ENCODE peak calls at places on chromosomes 16 and 17, in six cellular contexts. X, Z, J, K, G and M are unnamed samples.

GRCh38 chr17:74646231-74646630 is 22.7 kb upstream of the CD300E start:
- DNase-seq in J (peak), Z (no peak), X (peak), K (no peak), G (no peak), M (peak)

GRCh38 chr16:22092143-22092933 is at the start of gene VWA3A:
- DNase-seq in X (peak), J (no peak), K (no peak), G (no peak), Z (peak), M (peak)

GRCh38 chr17:65312718-65313382 is 175.7 kb downstream of the RGS9 start:
- DNase-seq in Z (no peak), J (no peak), G (no peak), X (no peak), K (no peak), M (no peak)

GRCh38 chr16:67336646-67337045 is 10.0 kb downstream of the LRRC36 start:
- DNase-seq in G (no peak), K (no peak), X (peak), Z (no peak), J (no peak), M (no peak)

GRCh38 chr17:57662644-57663308 is 82.3 kb downstream of the CCDC182 start:
- DNase-seq in X (peak), G (peak), Z (peak), K (peak), J (peak), M (peak)

GRCh38 chr16:21274172-21274726 is 3.8 kb downstream of the CRYM start:
- DNase-seq in K (no peak), Z (no peak), X (no peak), J (no peak), G (no peak), M (no peak)

GRCh38 chr16:61274211-61274610 is 762.0 kb downstream of the CDH8 start:
- DNase-seq in Z (no peak), G (no peak), J (no peak), X (no peak), K (no peak), M (no peak)

GRCh38 chr17:40502716-40503115 is 1.3 kb upstream of the TNS4 start:
- DNase-seq in J (no peak), G (no peak), X (no peak), K (no peak), Z (no peak), M (no peak)

GRCh38 chr17:59357219-59357699 is 25.8 kb downstream of the YPEL2 start:
- DNase-seq in G (no peak), Z (no peak), K (no peak), J (no peak), X (peak), M (peak)

GRCh38 chr17:64152428-64153125 is 22.6 kb upstream of the ERN1 start:
- DNase-seq in J (no peak), G (no peak), K (no peak), Z (no peak), X (no peak), M (no peak)

GRCh38 chr17:82317394-82318168 is at the start of gene CD7:
- DNase-seq in G (no peak), Z (no peak), J (no peak), X (no peak), K (no peak), M (no peak)

GRCh38 chr17:38451840-38452529 is 23.7 kb downstream of the ARHGAP23 start:
- DNase-seq in K (peak), Z (no peak), G (no peak), J (peak), X (peak), M (peak)

GRCh38 chr17:18933102-18934058 is 18.6 kb upstream of the SLC5A10 start:
- DNase-seq in J (no peak), K (no peak), Z (no peak), X (no peak), G (no peak), M (no peak)

GRCh38 chr17:77286641-77287431 is 146.1 kb downstream of the SEC14L1 start:
- DNase-seq in Z (peak), X (peak), J (no peak), G (peak), K (peak), M (peak)

GRCh38 chr16:15401972-15402371 is 6.4 kb downstream of the MPV17L start:
- DNase-seq in K (no peak), G (no peak), J (no peak), Z (no peak), X (no peak), M (no peak)

GRCh38 chr17:72597354-72598087 is 476.7 kb downstream of the SOX9 start:
- DNase-seq in Z (no peak), X (no peak), J (no peak), G (no peak), K (no peak), M (no peak)

GRCh38 chr17:81325057-81325973 is 30.2 kb upstream of the SLC38A10 start:
- DNase-seq in J (no peak), Z (no peak), G (no peak), K (no peak), X (no peak), M (no peak)

GRCh38 chr17:7043544-7044268 is at the start of gene SLC16A11:
- DNase-seq in Z (no peak), K (peak), X (peak), J (peak), G (peak), M (peak)

GRCh38 chr16:84511180-84511800 is 6.8 kb upstream of the MEAK7 start:
- DNase-seq in X (peak), G (peak), K (peak), J (peak), Z (peak), M (peak)

GRCh38 chr16:14965328-14965727 is 9.5 kb upstream of the PDXDC1 start:
- DNase-seq in Z (no peak), X (no peak), J (no peak), K (no peak), G (no peak), M (no peak)

GRCh38 chr16:61471737-61472136 is 564.5 kb downstream of the CDH8 start:
- DNase-seq in K (no peak), J (no peak), Z (no peak), X (no peak), G (no peak), M (no peak)

GRCh38 chr16:72099377-72099818 is 5.8 kb downstream of the DHX38 start:
- DNase-seq in Z (peak), X (peak), K (no peak), J (peak), G (peak), M (peak)

GRCh38 chr17:2247005-2247404 is 56.6 kb downstream of the SMG6 start:
- DNase-seq in Z (no peak), X (no peak), J (no peak), K (no peak), G (no peak), M (no peak)

GRCh38 chr17:7587831-7588230 is 2.1 kb downstream of the SOX15 start:
- DNase-seq in Z (no peak), K (no peak), G (no peak), X (peak), J (no peak), M (no peak)

DNA sequence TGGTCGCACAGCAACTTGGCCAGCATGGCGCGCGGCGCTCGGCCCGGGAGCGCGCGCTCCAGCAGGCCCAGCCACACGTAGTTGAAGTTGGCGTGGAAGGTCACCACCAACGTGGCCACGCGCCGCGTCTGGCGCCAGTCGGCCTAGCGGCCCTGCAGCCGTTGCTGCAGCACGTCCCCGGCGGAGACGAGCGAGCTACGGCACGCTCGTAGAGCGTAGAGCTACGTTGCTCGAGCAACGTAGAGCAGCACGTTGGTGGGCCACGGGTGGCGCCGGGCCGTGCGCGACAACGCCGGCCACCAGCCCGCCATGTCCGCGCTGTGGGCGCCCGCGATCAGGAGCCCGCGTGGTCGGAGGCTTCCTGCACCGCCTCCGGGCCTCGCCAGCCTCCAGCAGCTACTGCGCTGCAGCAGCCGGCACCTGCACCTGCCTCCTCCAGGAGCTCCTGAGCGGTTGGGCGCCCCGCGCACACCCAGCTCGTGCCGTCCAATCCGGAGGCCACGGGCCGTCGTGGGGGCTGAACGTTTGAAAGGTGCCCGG is 13.4 kb upstream of the SULT1A1 start:
- DNase-seq in X (no peak), Z (peak), K (peak), J (peak), G (peak), M (no peak)
- H3K4me3 ChIP-seq in X (no peak), Z (peak), K (peak), J (peak), G (peak), M (no peak)

GRCh38 chr17:76137351-76138233 is 3.5 kb downstream of the FOXJ1 start:
- DNase-seq in Z (no peak), X (no peak), K (no peak), G (no peak), J (no peak), M (no peak)
- H3K4me3 ChIP-seq in Z (no peak), X (no peak), K (no peak), G (no peak), J (no peak), M (no peak)

DNA sequence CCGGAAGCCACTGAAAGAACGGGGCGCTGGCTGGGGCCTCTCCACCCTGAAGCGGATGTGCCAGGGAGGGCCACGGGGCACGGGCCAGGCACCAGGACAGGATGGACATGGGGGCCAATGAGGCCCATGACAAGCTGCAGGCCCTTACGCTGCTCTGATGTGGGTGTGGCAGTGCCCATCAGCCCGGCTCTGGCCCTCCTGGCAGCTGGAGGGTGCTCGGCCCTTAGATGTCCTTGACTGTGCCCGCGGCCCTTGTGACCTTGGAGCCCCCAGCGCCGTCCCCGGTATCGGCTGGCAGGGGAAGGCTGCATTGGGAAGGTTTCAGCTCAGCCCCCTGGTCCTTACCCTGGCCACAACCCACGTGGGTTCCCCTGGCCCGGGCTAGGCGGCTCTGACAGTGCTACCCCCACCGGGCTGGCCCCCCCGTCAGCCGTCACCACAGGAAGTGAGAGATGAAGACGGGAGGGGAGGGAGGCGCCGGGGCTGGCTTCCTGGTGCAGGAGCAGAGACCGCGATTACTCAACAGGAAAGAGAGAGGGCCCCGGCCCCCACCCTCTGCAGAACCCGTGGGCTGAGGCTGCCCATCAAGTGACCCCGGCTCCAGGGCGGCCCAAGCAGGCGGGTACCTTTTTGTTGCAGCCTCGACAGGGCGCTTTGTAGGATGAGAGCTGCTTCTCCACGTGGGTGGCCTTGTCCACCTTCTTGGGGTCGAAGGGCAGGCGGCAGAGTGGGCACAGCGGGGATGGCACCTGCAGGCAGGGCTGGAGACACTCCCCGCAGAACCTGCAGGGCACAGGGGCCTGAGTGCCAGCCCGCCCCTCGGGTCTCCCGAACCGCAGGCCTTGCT is 5.3 kb downstream of the RNF166 start:
- DNase-seq in J (peak), Z (peak), G (peak), K (peak), X (peak), M (peak)
- H3K4me3 ChIP-seq in J (no peak), Z (no peak), G (peak), K (no peak), X (no peak), M (no peak)

GRCh38 chr17:78998311-78999055 is 11.1 kb downstream of the CANT1 start:
- DNase-seq in X (peak), K (peak), J (no peak), Z (peak), G (peak), M (no peak)
- H3K4me3 ChIP-seq in X (no peak), K (no peak), J (no peak), Z (no peak), G (no peak), M (no peak)

DNA sequence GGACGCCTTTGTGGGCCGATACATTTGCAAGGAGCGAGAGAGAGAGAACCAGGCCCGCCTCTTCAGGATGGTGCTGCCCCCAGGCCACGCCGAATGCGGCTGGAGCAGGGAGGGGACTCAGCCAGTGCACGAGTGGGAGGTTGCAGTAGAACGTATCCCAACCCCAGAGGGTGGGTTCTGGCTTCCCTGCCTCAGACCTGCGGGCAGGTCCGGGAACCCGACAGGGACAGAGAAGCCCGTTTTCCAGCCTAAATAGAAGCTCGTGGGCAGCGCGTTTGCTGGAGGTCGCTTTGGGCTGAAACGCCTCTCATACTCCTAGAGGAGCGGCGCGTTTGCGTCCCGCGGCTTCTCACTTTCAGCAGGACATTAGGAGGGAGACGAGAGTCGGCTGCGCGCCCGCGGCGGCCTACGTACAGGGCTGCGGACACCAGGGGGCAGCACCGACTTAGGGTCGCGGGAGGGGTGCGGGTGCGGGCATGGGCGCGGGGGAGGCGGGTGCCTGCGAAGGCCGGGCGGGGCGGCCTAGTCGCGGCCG is 11.0 kb downstream of the TBX2 start:
- DNase-seq in J (peak), Z (no peak), X (peak), G (peak), K (peak), M (peak)
- H3K4me3 ChIP-seq in J (peak), Z (no peak), X (no peak), G (peak), K (no peak), M (no peak)

GRCh38 chr17:42414782-42415409 is 8.2 kb downstream of the CAVIN1 start:
- DNase-seq in K (peak), G (no peak), Z (no peak), J (no peak), X (no peak), M (no peak)
- H3K4me3 ChIP-seq in K (no peak), G (no peak), Z (no peak), J (no peak), X (no peak), M (no peak)

GRCh38 chr17:66964083-66964771 is at the start of gene CACNG4:
- DNase-seq in J (peak), K (no peak), G (no peak), X (no peak), Z (no peak), M (no peak)

GRCh38 chr17:66966529-66967418 is 2.3 kb downstream of the CACNG4 start:
- DNase-seq in J (no peak), K (no peak), G (no peak), X (no peak), Z (no peak), M (no peak)

GRCh38 chr17:66963521-66964082 is 905 bp upstream of the CACNG4 start:
- DNase-seq in G (no peak), K (no peak), Z (no peak), X (no peak), J (no peak), M (no peak)

GRCh38 chr17:66965801-66966528 is 1.5 kb downstream of the CACNG4 start:
- DNase-seq in X (no peak), G (no peak), J (no peak), Z (no peak), K (peak), M (no peak)

GRCh38 chr17:66964930-66965800 is 658 bp downstream of the CACNG4 start:
- DNase-seq in X (no peak), J (peak), K (peak), G (no peak), Z (no peak), M (no peak)
- H3K4me3 ChIP-seq in X (peak), J (peak), K (no peak), G (peak), Z (peak), M (peak)